ENCODE peak calls at places on chromosomes 11 and 22, in nine cellular contexts. L is stimulated activated CD4-positive, alpha-beta T cell treated with anti-CD3 and anti-CD28 coated beads, Interleukin-1b, Interleukin-23, amount 100 ng/mL, for 24 hours; T is neural progenitor cell; K is GDM1; Q is activated B cell treated with CpG ODN at 0.5 μM for 24 hours; Y is H54; X is EH; H is Panc1; C is T-helper 2 cell. S is an unnamed sample.

GRCh38 chr22:22428222-22429098 is 80.1 kb downstream of the ZNF280B start:
- DNase-seq in L (no peak), C (no peak), T (no peak), H (no peak), K (no peak), X (no peak), Q (no peak), Y (no peak), S (no peak)

GRCh38 chr11:32448232-32448631 is 12.9 kb upstream of the WT1 start:
- DNase-seq in T (peak), H (no peak), C (no peak), Q (no peak), X (peak), Y (no peak), L (no peak), K (no peak), S (peak)

GRCh38 chr11:65796726-65797601 is 10.1 kb downstream of the OVOL1 start:
- DNase-seq in K (no peak), X (no peak), C (no peak), Y (no peak), H (no peak), Q (no peak), T (peak), L (no peak), S (no peak)

GRCh38 chr22:45308624-45309421 is 911 bp upstream of the FAM118A start:
- DNase-seq in C (peak), L (no peak), Q (no peak), X (no peak), T (peak), Y (no peak), H (no peak), K (no peak), S (no peak)

GRCh38 chr11:118883368-118884071 is at the start of gene CXCR5:
- DNase-seq in K (no peak), X (no peak), C (no peak), L (peak), H (no peak), Y (no peak), Q (peak), T (no peak), S (no peak)

GRCh38 chr22:22346401-22347107 is 102.0 kb downstream of the VPREB1 start:
- DNase-seq in H (no peak), K (no peak), X (no peak), Q (no peak), L (no peak), Y (no peak), T (no peak), C (no peak), S (no peak)

GRCh38 chr11:71368966-71369365 is 79.2 kb downstream of the DHCR7 start:
- DNase-seq in T (no peak), L (no peak), Y (no peak), C (no peak), H (no peak), X (no peak), K (no peak), Q (no peak), S (no peak)

GRCh38 chr11:2796508-2797180 is 88.9 kb downstream of the CDKN1C start:
- DNase-seq in X (no peak), C (no peak), Y (no peak), L (no peak), H (no peak), Q (no peak), T (no peak), K (no peak), S (no peak)

GRCh38 chr11:2700415-2701211 is 819 bp upstream of the KCNQ1OT1 start:
- DNase-seq in K (no peak), T (peak), Y (peak), C (peak), Q (peak), H (no peak), L (peak), X (peak), S (no peak)

GRCh38 chr11:45025716-45026492 is 75.2 kb upstream of the TP53I11 start:
- DNase-seq in H (no peak), Y (no peak), C (peak), L (no peak), T (no peak), X (no peak), K (peak), Q (peak), S (no peak)

GRCh38 chr11:128240546-128240945 is 346.8 kb downstream of the ETS1 start:
- DNase-seq in C (no peak), Y (no peak), L (no peak), K (no peak), X (no peak), Q (no peak), H (no peak), T (no peak), S (no peak)

GRCh38 chr11:95138448-95138847 is 48.8 kb downstream of the ENDOD1 start:
- DNase-seq in H (no peak), Q (no peak), L (no peak), X (peak), C (peak), T (no peak), K (no peak), Y (no peak), S (peak)

GRCh38 chr22:23769321-23769965 is 1.7 kb upstream of the CHCHD10 start:
- DNase-seq in H (no peak), T (no peak), X (no peak), L (no peak), Q (no peak), K (no peak), Y (no peak), C (no peak), S (no peak)

GRCh38 chr22:45072322-45072903 is 62.6 kb upstream of the PHF21B start:
- DNase-seq in T (peak), K (no peak), H (no peak), X (peak), Q (no peak), C (no peak), Y (peak), L (no peak), S (no peak)

GRCh38 chr22:25692965-25693565 is 48.9 kb upstream of the MYO18B start:
- DNase-seq in Y (no peak), X (no peak), L (no peak), C (no peak), H (no peak), K (no peak), Q (no peak), T (no peak), S (no peak)

S was measured in SW 1271.